ENCODE peak calls at places on chromosomes 3 and 15, in four cellular contexts. T, R, W and N are unnamed samples.

GRCh38 chr3:44400771-44401170 is 62.2 kb downstream of the TCAIM start:
- DNase-seq in R (no peak), W (no peak), T (no peak), N (no peak)

GRCh38 chr3:178036745-178037144 is 499.5 kb upstream of the KCNMB2 start:
- DNase-seq in W (no peak), T (no peak), R (no peak), N (no peak)

GRCh38 chr3:48014358-48014757 is 1.9 kb downstream of the MAP4 start:
- DNase-seq in W (no peak), T (no peak), R (no peak), N (no peak)

GRCh38 chr15:80636675-80637074 is 58.4 kb upstream of the ABHD17C start:
- DNase-seq in W (peak; percentile 51), T (no peak), R (peak; percentile 25), N (no peak)

GRCh38 chr3:14598143-14598569 is 53.4 kb upstream of the CCDC174 start:
- DNase-seq in W (no peak), R (peak; percentile 28), T (no peak), N (no peak)

GRCh38 chr3:127865941-127866340 is 43.6 kb upstream of the MGLL start:
- DNase-seq in R (no peak), W (no peak), T (no peak), N (no peak)

GRCh38 chr3:59839283-59839682 is 789.5 kb upstream of the CFAP20DC start:
- DNase-seq in R (no peak), T (no peak), W (no peak), N (no peak)

GRCh38 chr3:27939940-27940339 is 217.8 kb upstream of the EOMES start:
- DNase-seq in W (no peak), T (no peak), R (no peak), N (no peak)

GRCh38 chr3:113249111-113249510 is 37.8 kb downstream of the BOC start:
- DNase-seq in T (no peak), R (no peak), W (no peak), N (no peak)

DNA sequence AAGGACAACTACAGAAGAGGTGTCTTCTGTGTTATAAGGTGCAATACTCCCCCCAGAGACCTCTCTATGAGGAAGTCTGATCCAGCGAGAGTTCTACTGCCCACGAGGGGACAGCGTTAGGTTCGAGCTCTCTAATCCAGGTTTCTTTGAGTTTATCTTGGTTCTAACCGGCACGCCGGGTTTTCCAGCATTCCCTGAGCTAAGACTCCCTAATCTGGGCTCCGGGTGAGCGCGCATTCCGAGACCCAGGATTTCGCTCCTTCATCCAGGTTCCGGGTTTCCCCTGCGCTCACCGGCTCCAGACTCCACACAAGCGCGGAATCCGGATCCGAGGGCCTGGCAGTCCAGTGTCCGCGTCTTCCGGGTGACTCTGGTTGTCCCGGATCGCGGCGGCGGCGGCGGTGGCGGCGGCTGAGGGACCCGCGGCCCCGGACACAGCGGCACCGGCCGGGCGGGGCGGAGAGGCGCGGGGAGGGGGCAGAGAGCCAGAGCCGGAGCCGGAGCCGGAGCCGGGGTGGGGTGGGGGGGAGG is at the start of gene ZNF609:
- DNase-seq in R (peak; percentile 90), W (peak; percentile 94), T (peak; percentile 93), N (peak; percentile 97)
- TF ChIP-seq POLR2A in R (no peak), W (no peak), T (peak; percentile 88), N (peak; percentile 68)

GRCh38 chr15:32852771-32853170 is 135.0 kb downstream of the GREM1 start:
- DNase-seq in R (no peak), W (no peak), T (no peak), N (no peak)

GRCh38 chr15:32849769-32850668 is 132.2 kb downstream of the GREM1 start:
- DNase-seq in W (no peak), R (no peak), T (no peak), N (no peak)

GRCh38 chr15:32853667-32854066 is 135.9 kb downstream of the GREM1 start:
- DNase-seq in W (no peak), R (no peak), T (no peak), N (no peak)

GRCh38 chr15:32855942-32856341 is 138.1 kb downstream of the GREM1 start:
- DNase-seq in R (peak; percentile 94), T (no peak), W (no peak), N (no peak)

DNA sequence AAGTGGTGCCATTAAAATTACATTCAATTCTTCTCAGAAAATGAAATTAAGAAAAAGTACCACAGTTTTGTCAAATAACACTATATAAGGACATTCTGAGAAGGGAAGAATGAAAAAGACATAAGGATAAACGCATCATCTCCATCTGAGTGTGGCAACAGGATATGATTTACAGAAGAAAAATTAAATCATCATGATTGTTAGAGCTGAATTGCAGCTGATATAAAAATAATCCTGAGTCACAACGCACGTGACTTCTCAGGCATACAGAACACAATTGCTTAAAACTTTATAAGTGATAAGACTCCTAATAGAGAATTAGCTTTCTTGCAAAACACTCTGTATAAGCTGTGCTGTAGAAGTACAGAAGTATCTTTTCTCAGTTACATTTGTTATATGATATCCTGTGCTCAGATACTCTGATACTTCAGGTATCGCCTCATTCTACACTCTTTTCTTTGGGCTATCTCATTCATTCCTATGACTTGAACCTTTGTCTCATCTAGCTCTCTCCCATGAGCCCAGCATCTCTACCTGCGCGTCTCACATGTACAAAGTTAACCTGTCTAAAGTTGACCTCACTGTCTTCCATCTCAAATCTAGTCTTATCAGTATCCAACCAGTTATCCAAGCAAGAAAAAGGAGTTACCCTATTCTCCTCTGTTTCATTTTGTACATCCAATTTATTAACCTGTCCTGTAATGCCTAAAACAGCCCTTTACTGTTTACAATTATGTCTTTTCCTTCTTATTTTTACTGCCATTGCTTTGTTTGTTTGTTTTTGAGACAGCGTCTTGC is 134.0 kb downstream of the GREM1 start:
- DNase-seq in T (no peak), W (no peak), R (peak; percentile 85), N (no peak)
- TF ChIP-seq POLR2A in T (no peak), W (no peak), R (no peak), N (no peak)

GRCh38 chr3:100993309-100993708 is at the start of gene ABI3BP:
- DNase-seq in W (peak; percentile 49), R (peak; percentile 91), T (peak; percentile 87), N (no peak)
- TF ChIP-seq POLR2A in W (no peak), R (peak; percentile 74), T (peak; percentile 59), N (no peak)

GRCh38 chr3:197555281-197556261 is at the start of gene BDH1:
- DNase-seq in T (peak; percentile 38), W (peak; percentile 59), R (peak; percentile 13), N (no peak)

GRCh38 chr3:197554196-197554561 is 1.6 kb downstream of the BDH1 start:
- DNase-seq in T (no peak), R (no peak), W (no peak), N (no peak)

GRCh38 chr3:197558000-197558399 is 2.2 kb upstream of the BDH1 start:
- DNase-seq in T (no peak), W (no peak), R (no peak), N (no peak)

GRCh38 chr3:197552198-197552597 is 3.6 kb downstream of the BDH1 start:
- DNase-seq in R (no peak), W (no peak), T (no peak), N (no peak)

GRCh38 chr3:197554562-197555280 is 1.0 kb downstream of the BDH1 start:
- DNase-seq in R (peak; percentile 97), T (peak; percentile 93), W (peak; percentile 97), N (peak; percentile 98)
- TF ChIP-seq POLR2A in R (peak; percentile 29), T (peak; percentile 67), W (no peak), N (peak; percentile 35)

GRCh38 chr3:147390589-147391569 is 15.5 kb downstream of the ZIC4 start:
- DNase-seq in R (no peak), T (no peak), W (no peak), N (no peak)

GRCh38 chr3:147394168-147394941 is 12.0 kb downstream of the ZIC4 start:
- DNase-seq in W (no peak), T (no peak), R (no peak), N (no peak)

GRCh38 chr3:147393261-147393964 is 12.9 kb downstream of the ZIC4 start:
- DNase-seq in W (no peak), T (no peak), R (no peak), N (no peak)

GRCh38 chr3:147391726-147392082 is 14.6 kb downstream of the ZIC4 start:
- DNase-seq in W (no peak), T (no peak), R (no peak), N (no peak)

GRCh38 chr3:147392083-147392916 is 14.0 kb downstream of the ZIC4 start:
- DNase-seq in R (peak; percentile 22), W (no peak), T (no peak), N (no peak)
- TF ChIP-seq POLR2A in R (no peak), W (no peak), T (no peak), N (no peak)